ENCODE peak calls at places on chromosomes 6 and 20, in seven cellular contexts. One of them, this sample, is unnamed.

GRCh38 chr6:159067334-159067733 is 22.5 kb upstream of the TAGAP start:
- DNase-seq in heart right ventricle: no peak
- DNase-seq in stimulated activated CD4-positive, alpha-beta T cell treated with anti-CD3 and anti-CD28 coated beads, Interleukin-12 subunit alpha, Interleukin-12 subunit beta, amount 100 ng/mL, for 4 hours: no peak
- DNase-seq in endothelial cell: no peak
- DNase-seq in effector memory CD8-positive, alpha-beta T cell: no peak
- DNase-seq in kidney: no peak
- DNase-seq in T-helper 22 cell: no peak
- DNase-seq in this sample: no peak

GRCh38 chr6:162733489-162733888 is 5.7 kb downstream of the PACRG start:
- DNase-seq in heart right ventricle: no peak
- DNase-seq in stimulated activated CD4-positive, alpha-beta T cell treated with anti-CD3 and anti-CD28 coated beads, Interleukin-12 subunit alpha, Interleukin-12 subunit beta, amount 100 ng/mL, for 4 hours: peak
- DNase-seq in endothelial cell: no peak
- DNase-seq in effector memory CD8-positive, alpha-beta T cell: no peak
- DNase-seq in kidney: no peak
- DNase-seq in T-helper 22 cell: no peak
- DNase-seq in this sample: no peak

GRCh38 chr6:161439093-161439492 is 165.2 kb upstream of the AGPAT4 start:
- DNase-seq in heart right ventricle: peak
- DNase-seq in stimulated activated CD4-positive, alpha-beta T cell treated with anti-CD3 and anti-CD28 coated beads, Interleukin-12 subunit alpha, Interleukin-12 subunit beta, amount 100 ng/mL, for 4 hours: no peak
- DNase-seq in endothelial cell: no peak
- DNase-seq in effector memory CD8-positive, alpha-beta T cell: no peak
- DNase-seq in kidney: peak
- DNase-seq in T-helper 22 cell: no peak
- DNase-seq in this sample: no peak

GRCh38 chr6:136593748-136594490 is 43.7 kb upstream of the MAP7 start:
- DNase-seq in heart right ventricle: no peak
- DNase-seq in stimulated activated CD4-positive, alpha-beta T cell treated with anti-CD3 and anti-CD28 coated beads, Interleukin-12 subunit alpha, Interleukin-12 subunit beta, amount 100 ng/mL, for 4 hours: no peak
- DNase-seq in endothelial cell: no peak
- DNase-seq in effector memory CD8-positive, alpha-beta T cell: peak
- DNase-seq in kidney: no peak
- DNase-seq in T-helper 22 cell: peak
- DNase-seq in this sample: peak

GRCh38 chr6:67475700-67476099 is 1159.4 kb upstream of the ADGRB3 start:
- DNase-seq in heart right ventricle: no peak
- DNase-seq in stimulated activated CD4-positive, alpha-beta T cell treated with anti-CD3 and anti-CD28 coated beads, Interleukin-12 subunit alpha, Interleukin-12 subunit beta, amount 100 ng/mL, for 4 hours: no peak
- DNase-seq in endothelial cell: no peak
- DNase-seq in effector memory CD8-positive, alpha-beta T cell: no peak
- DNase-seq in kidney: no peak
- DNase-seq in T-helper 22 cell: no peak
- DNase-seq in this sample: no peak

GRCh38 chr20:6583134-6583738 is 184.2 kb upstream of the BMP2 start:
- DNase-seq in heart right ventricle: peak
- DNase-seq in stimulated activated CD4-positive, alpha-beta T cell treated with anti-CD3 and anti-CD28 coated beads, Interleukin-12 subunit alpha, Interleukin-12 subunit beta, amount 100 ng/mL, for 4 hours: no peak
- DNase-seq in endothelial cell: peak
- DNase-seq in effector memory CD8-positive, alpha-beta T cell: no peak
- DNase-seq in kidney: peak
- DNase-seq in T-helper 22 cell: no peak
- DNase-seq in this sample: peak

GRCh38 chr20:63686492-63687321 is 9.7 kb upstream of the TNFRSF6B start:
- DNase-seq in heart right ventricle: peak
- DNase-seq in stimulated activated CD4-positive, alpha-beta T cell treated with anti-CD3 and anti-CD28 coated beads, Interleukin-12 subunit alpha, Interleukin-12 subunit beta, amount 100 ng/mL, for 4 hours: peak
- DNase-seq in endothelial cell: no peak
- DNase-seq in effector memory CD8-positive, alpha-beta T cell: no peak
- DNase-seq in kidney: peak
- DNase-seq in T-helper 22 cell: no peak
- DNase-seq in this sample: no peak

GRCh38 chr6:69729870-69730449 is 66.8 kb downstream of the LMBRD1 start:
- DNase-seq in heart right ventricle: no peak
- DNase-seq in stimulated activated CD4-positive, alpha-beta T cell treated with anti-CD3 and anti-CD28 coated beads, Interleukin-12 subunit alpha, Interleukin-12 subunit beta, amount 100 ng/mL, for 4 hours: no peak
- DNase-seq in endothelial cell: no peak
- DNase-seq in effector memory CD8-positive, alpha-beta T cell: no peak
- DNase-seq in kidney: no peak
- DNase-seq in T-helper 22 cell: no peak
- DNase-seq in this sample: no peak

GRCh38 chr6:46925563-46926253 is 4.0 kb upstream of the ADGRF5 start:
- DNase-seq in heart right ventricle: no peak
- DNase-seq in stimulated activated CD4-positive, alpha-beta T cell treated with anti-CD3 and anti-CD28 coated beads, Interleukin-12 subunit alpha, Interleukin-12 subunit beta, amount 100 ng/mL, for 4 hours: no peak
- DNase-seq in endothelial cell: no peak
- DNase-seq in effector memory CD8-positive, alpha-beta T cell: no peak
- DNase-seq in kidney: no peak
- DNase-seq in T-helper 22 cell: no peak
- DNase-seq in this sample: no peak

This sample was measured in iPS-NIHi11.